ENCODE peak calls at places on chromosomes 4 and X, in five cellular contexts. One of them, this sample, is unnamed.

GRCh38 chrX:18855919-18856644 is 127.8 kb downstream of the PHKA2 start:
- DNase-seq in OCI-LY7: no peak
- DNase-seq in suprapubic skin: no peak
- DNase-seq in fibroblast of the aortic adventitia: no peak
- DNase-seq in fibroblast of the conjunctiva: no peak
- DNase-seq in this sample: no peak

GRCh38 chr4:7472443-7473013 is 37.8 kb upstream of the PSAPL1 start:
- DNase-seq in OCI-LY7: no peak
- DNase-seq in suprapubic skin: no peak
- DNase-seq in fibroblast of the aortic adventitia: no peak
- DNase-seq in fibroblast of the conjunctiva: no peak
- DNase-seq in this sample: no peak

GRCh38 chr4:1910643-1911042 is 39.5 kb downstream of the NSD2 start:
- DNase-seq in OCI-LY7: peak; percentile 35
- DNase-seq in suprapubic skin: no peak
- DNase-seq in fibroblast of the aortic adventitia: peak; percentile 79
- DNase-seq in fibroblast of the conjunctiva: peak; percentile 55
- DNase-seq in this sample: no peak

GRCh38 chr4:31365006-31365690 is 645.0 kb downstream of the PCDH7 start:
- DNase-seq in OCI-LY7: no peak
- DNase-seq in suprapubic skin: no peak
- DNase-seq in fibroblast of the aortic adventitia: peak; percentile 27
- DNase-seq in fibroblast of the conjunctiva: no peak
- DNase-seq in this sample: no peak

GRCh38 chrX:18890724-18891560 is 93.0 kb downstream of the PHKA2 start:
- DNase-seq in OCI-LY7: no peak
- DNase-seq in suprapubic skin: peak; percentile 46
- DNase-seq in fibroblast of the aortic adventitia: no peak
- DNase-seq in fibroblast of the conjunctiva: no peak
- DNase-seq in this sample: no peak

GRCh38 chrX:8233091-8233490 is 62.0 kb upstream of the VCX2 start:
- DNase-seq in OCI-LY7: no peak
- DNase-seq in suprapubic skin: no peak
- DNase-seq in fibroblast of the aortic adventitia: no peak
- DNase-seq in fibroblast of the conjunctiva: no peak
- DNase-seq in this sample: no peak

GRCh38 chrX:88613338-88613737 is 133.7 kb upstream of the CPXCR1 start:
- DNase-seq in OCI-LY7: no peak
- DNase-seq in suprapubic skin: no peak
- DNase-seq in fibroblast of the aortic adventitia: peak; percentile 17
- DNase-seq in fibroblast of the conjunctiva: no peak
- DNase-seq in this sample: no peak

GRCh38 chr4:166252487-166253402 is 379.7 kb downstream of the TLL1 start:
- DNase-seq in OCI-LY7: peak; percentile 28
- DNase-seq in suprapubic skin: no peak
- DNase-seq in fibroblast of the aortic adventitia: peak; percentile 27
- DNase-seq in fibroblast of the conjunctiva: peak; percentile 3
- DNase-seq in this sample: no peak

GRCh38 chr4:26821677-26822503 is 38.8 kb upstream of the STIM2 start:
- DNase-seq in OCI-LY7: no peak
- DNase-seq in suprapubic skin: no peak
- DNase-seq in fibroblast of the aortic adventitia: no peak
- DNase-seq in fibroblast of the conjunctiva: no peak
- DNase-seq in this sample: no peak

GRCh38 chr4:153655928-153656327 is 28.2 kb upstream of the TLR2 start:
- DNase-seq in OCI-LY7: no peak
- DNase-seq in suprapubic skin: no peak
- DNase-seq in fibroblast of the aortic adventitia: peak; percentile 48
- DNase-seq in fibroblast of the conjunctiva: no peak
- DNase-seq in this sample: no peak

GRCh38 chr4:38787693-38788092 is 4.9 kb upstream of the TLR10 start:
- DNase-seq in OCI-LY7: no peak
- DNase-seq in suprapubic skin: no peak
- DNase-seq in fibroblast of the aortic adventitia: no peak
- DNase-seq in fibroblast of the conjunctiva: no peak
- DNase-seq in this sample: no peak

GRCh38 chrX:52424658-52425057 is 55.8 kb downstream of the XAGE2 start:
- DNase-seq in OCI-LY7: no peak
- DNase-seq in suprapubic skin: no peak
- DNase-seq in fibroblast of the aortic adventitia: peak; percentile 26
- DNase-seq in fibroblast of the conjunctiva: no peak
- DNase-seq in this sample: no peak

GRCh38 chr4:101242441-101242840 is 104.9 kb downstream of the PPP3CA start:
- DNase-seq in OCI-LY7: no peak
- DNase-seq in suprapubic skin: no peak
- DNase-seq in fibroblast of the aortic adventitia: no peak
- DNase-seq in fibroblast of the conjunctiva: no peak
- DNase-seq in this sample: no peak

GRCh38 chrX:10467793-10468192 is 152.6 kb downstream of the MID1 start:
- DNase-seq in OCI-LY7: no peak
- DNase-seq in suprapubic skin: no peak
- DNase-seq in fibroblast of the aortic adventitia: no peak
- DNase-seq in fibroblast of the conjunctiva: no peak
- DNase-seq in this sample: no peak

GRCh38 chr4:40209401-40209800 is 12.6 kb downstream of the RHOH start:
- DNase-seq in OCI-LY7: no peak
- DNase-seq in suprapubic skin: no peak
- DNase-seq in fibroblast of the aortic adventitia: no peak
- DNase-seq in fibroblast of the conjunctiva: no peak
- DNase-seq in this sample: no peak

GRCh38 chr4:7941111-7942018 is 1.7 kb upstream of the AFAP1 start:
- DNase-seq in OCI-LY7: no peak
- DNase-seq in suprapubic skin: no peak
- DNase-seq in fibroblast of the aortic adventitia: no peak
- DNase-seq in fibroblast of the conjunctiva: no peak
- DNase-seq in this sample: no peak

GRCh38 chrX:111652719-111653118 is 28.3 kb upstream of the ALG13 start:
- DNase-seq in OCI-LY7: no peak
- DNase-seq in suprapubic skin: no peak
- DNase-seq in fibroblast of the aortic adventitia: peak; percentile 4
- DNase-seq in fibroblast of the conjunctiva: no peak
- DNase-seq in this sample: no peak

GRCh38 chr4:122739174-122739573 is 6.7 kb downstream of the BBS12 start:
- DNase-seq in OCI-LY7: no peak
- DNase-seq in suprapubic skin: no peak
- DNase-seq in fibroblast of the aortic adventitia: peak; percentile 80
- DNase-seq in fibroblast of the conjunctiva: no peak
- DNase-seq in this sample: no peak

GRCh38 chr4:83536649-83537352 is 893 bp downstream of the GPAT3 start:
- DNase-seq in OCI-LY7: no peak
- DNase-seq in suprapubic skin: no peak
- DNase-seq in fibroblast of the aortic adventitia: peak; percentile 20
- DNase-seq in fibroblast of the conjunctiva: no peak
- DNase-seq in this sample: no peak

This sample was measured in esophagus muscularis mucosa.